ENCODE peak calls at places on chromosomes 3 and 15, in nine cellular contexts. E, V, O, K, C, N, J, B and A are unnamed samples.

GRCh38 chr3:172201136-172201989 is 162.0 kb downstream of the FNDC3B start:
- DNase-seq in E (no peak), V (peak), O (peak), K (peak), C (no peak), N (peak), J (peak), B (peak), A (peak)

GRCh38 chr3:46162975-46163550 is 45.0 kb downstream of the CCR1 start:
- DNase-seq in E (no peak), V (no peak), O (no peak), K (no peak), C (no peak), N (no peak), J (no peak), B (no peak), A (no peak)

GRCh38 chr3:143975549-143976152 is 4.0 kb downstream of the DIPK2A start:
- DNase-seq in E (peak), V (peak), O (peak), K (no peak), C (no peak), N (peak), J (peak), B (peak), A (peak)

GRCh38 chr3:58006661-58007060 is 1.6 kb upstream of the FLNB start:
- DNase-seq in E (no peak), V (no peak), O (no peak), K (no peak), C (no peak), N (no peak), J (no peak), B (no peak), A (no peak)

GRCh38 chr3:128372281-128372680 is 94.4 kb downstream of the DNAJB8 start:
- DNase-seq in E (no peak), V (no peak), O (no peak), K (no peak), C (no peak), N (no peak), J (no peak), B (no peak), A (no peak)

GRCh38 chr3:173403376-173403775 is 5.8 kb downstream of the NLGN1 start:
- DNase-seq in E (peak), V (peak), O (no peak), K (no peak), C (no peak), N (peak), J (no peak), B (no peak), A (no peak)

GRCh38 chr3:124824286-124824915 is 62.8 kb downstream of the ITGB5 start:
- DNase-seq in E (no peak), V (no peak), O (no peak), K (no peak), C (no peak), N (peak), J (peak), B (no peak), A (no peak)

GRCh38 chr3:16369885-16370284 is 104.9 kb downstream of the OXNAD1 start:
- DNase-seq in E (no peak), V (no peak), O (no peak), K (no peak), C (no peak), N (no peak), J (peak), B (no peak), A (no peak)

GRCh38 chr3:73580343-73580742 is 44.4 kb downstream of the PDZRN3 start:
- DNase-seq in E (peak), V (peak), O (peak), K (no peak), C (no peak), N (peak), J (peak), B (no peak), A (no peak)

GRCh38 chr3:72665701-72666443 is 182.4 kb downstream of the SHQ1 start:
- DNase-seq in E (peak), V (peak), O (no peak), K (no peak), C (no peak), N (peak), J (no peak), B (no peak), A (peak)

GRCh38 chr3:126029241-126029640 is 54.7 kb downstream of the SLC41A3 start:
- DNase-seq in E (no peak), V (no peak), O (no peak), K (no peak), C (no peak), N (no peak), J (no peak), B (no peak), A (no peak)

GRCh38 chr15:31150732-31151212 is 49.2 kb upstream of the TRPM1 start:
- DNase-seq in E (no peak), V (no peak), O (no peak), K (no peak), C (no peak), N (no peak), J (no peak), B (peak), A (no peak)

GRCh38 chr3:172586447-172586846 is 63.2 kb upstream of the TNFSF10 start:
- DNase-seq in E (peak), V (no peak), O (no peak), K (no peak), C (no peak), N (no peak), J (no peak), B (no peak), A (no peak)

GRCh38 chr3:11611271-11611893 is 32.3 kb downstream of the VGLL4 start:
- DNase-seq in E (no peak), V (no peak), O (no peak), K (no peak), C (no peak), N (no peak), J (no peak), B (no peak), A (no peak)